ENCODE peak calls at places on chromosomes 3 and 15, in nine cellular contexts. E is CD4-positive, alpha-beta T cell; Q is occipital lobe; D is type B pancreatic cell; P is neural crest cell; L is H1; G is cardiac septum; W is EL; B is LoVo. Y is an unnamed sample.

GRCh38 chr3:99875925-99876781 is 58.5 kb downstream of the CMSS1 start:
- DNase-seq in E (peak; percentile 38), Q (peak; percentile 31), D (peak; percentile 86), P (peak; percentile 73), L (peak; percentile 88), G (peak; percentile 94), W (peak; percentile 83), B (no peak), Y (no peak)

GRCh38 chr15:67680645-67681044 is 138.1 kb downstream of the MAP2K5 start:
- DNase-seq in E (no peak), Q (no peak), D (no peak), P (no peak), L (no peak), G (no peak), W (peak; percentile 4), B (no peak), Y (no peak)

GRCh38 chr3:22269827-22270226 is 518.8 kb upstream of the ZNF385D start:
- DNase-seq in E (no peak), Q (no peak), D (no peak), P (no peak), L (no peak), G (no peak), W (peak; percentile 19), B (no peak), Y (no peak)

GRCh38 chr3:6779140-6779539 is 81.8 kb upstream of the GRM7 start:
- DNase-seq in E (no peak), Q (no peak), D (no peak), P (no peak), L (peak; percentile 47), G (no peak), W (no peak), B (no peak), Y (no peak)

GRCh38 chr15:94258246-94258645 is 26.9 kb downstream of the MCTP2 start:
- DNase-seq in E (no peak), Q (no peak), D (no peak), P (no peak), L (no peak), G (no peak), W (no peak), B (no peak), Y (no peak)

GRCh38 chr3:13600950-13601691 is 52.2 kb downstream of the FBLN2 start:
- DNase-seq in E (no peak), Q (no peak), D (no peak), P (no peak), L (no peak), G (no peak), W (peak; percentile 82), B (peak; percentile 36), Y (no peak)

GRCh38 chr3:137583256-137583655 is 180.9 kb upstream of the SOX14 start:
- DNase-seq in E (no peak), Q (no peak), D (no peak), P (no peak), L (no peak), G (no peak), W (no peak), B (no peak), Y (no peak)

GRCh38 chr3:147336543-147337278 is 69.6 kb downstream of the ZIC4 start:
- DNase-seq in E (no peak), Q (no peak), D (no peak), P (no peak), L (no peak), G (no peak), W (no peak), B (no peak), Y (no peak)

GRCh38 chr3:105598047-105598796 is 231.5 kb downstream of the ALCAM start:
- DNase-seq in E (no peak), Q (no peak), D (no peak), P (no peak), L (no peak), G (no peak), W (peak; percentile 98), B (peak; percentile 65), Y (no peak)

GRCh38 chr15:31235298-31236183 is 91.1 kb upstream of the KLF13 start:
- DNase-seq in E (no peak), Q (no peak), D (no peak), P (no peak), L (no peak), G (peak; percentile 88), W (no peak), B (no peak), Y (no peak)

GRCh38 chr3:112818289-112818688 is 28.4 kb downstream of the CD200R1L start:
- DNase-seq in E (no peak), Q (no peak), D (no peak), P (no peak), L (no peak), G (no peak), W (peak; percentile 12), B (no peak), Y (no peak)

GRCh38 chr15:65154720-65155119 is 21.1 kb upstream of the PDCD7 start:
- DNase-seq in E (no peak), Q (no peak), D (no peak), P (no peak), L (no peak), G (no peak), W (no peak), B (no peak), Y (no peak)

GRCh38 chr3:23055733-23056376 is 147.3 kb upstream of the UBE2E2 start:
- DNase-seq in E (no peak), Q (no peak), D (no peak), P (no peak), L (no peak), G (no peak), W (peak; percentile 78), B (no peak), Y (no peak)

GRCh38 chr3:151085889-151086483 is 522 bp downstream of the MED12L start:
- DNase-seq in E (no peak), Q (no peak), D (peak; percentile 77), P (peak; percentile 51), L (no peak), G (peak; percentile 78), W (peak; percentile 23), B (no peak), Y (no peak)

GRCh38 chr15:89406218-89406716 is 71.6 kb upstream of the POLG start:
- DNase-seq in E (no peak), Q (no peak), D (no peak), P (no peak), L (no peak), G (no peak), W (peak; percentile 29), B (no peak), Y (no peak)

GRCh38 chr15:66760968-66761722 is 59.1 kb downstream of the SMAD6 start:
- DNase-seq in E (no peak), Q (no peak), D (no peak), P (no peak), L (no peak), G (no peak), W (no peak), B (no peak), Y (no peak)

GRCh38 chr3:67819447-67819846 is 165.0 kb upstream of the SUCLG2 start:
- DNase-seq in E (no peak), Q (no peak), D (no peak), P (no peak), L (no peak), G (no peak), W (no peak), B (no peak), Y (no peak)

GRCh38 chr15:100113351-100114075 is 228.3 kb downstream of the ADAMTS17 start:
- DNase-seq in E (no peak), Q (no peak), D (no peak), P (no peak), L (no peak), G (peak; percentile 76), W (no peak), B (no peak), Y (no peak)

GRCh38 chr3:171620825-171621434 is 160.7 kb upstream of the TNIK start:
- DNase-seq in E (no peak), Q (no peak), D (no peak), P (no peak), L (no peak), G (no peak), W (peak; percentile 59), B (peak; percentile 59), Y (no peak)

GRCh38 chr3:50212502-50212901 is 7.4 kb downstream of the SLC38A3 start:
- DNase-seq in E (no peak), Q (no peak), D (no peak), P (no peak), L (no peak), G (no peak), W (no peak), B (no peak), Y (no peak)

GRCh38 chr3:178849220-178849910 is 222.2 kb downstream of the ZMAT3 start:
- DNase-seq in E (no peak), Q (no peak), D (no peak), P (no peak), L (no peak), G (no peak), W (no peak), B (no peak), Y (no peak)

GRCh38 chr3:56862352-56863062 is 60.8 kb upstream of the ARHGEF3 start:
- DNase-seq in E (no peak), Q (peak; percentile 18), D (no peak), P (no peak), L (no peak), G (no peak), W (peak; percentile 49), B (no peak), Y (no peak)

GRCh38 chr3:33482126-33482525 is 41.9 kb upstream of the UBP1 start:
- DNase-seq in E (no peak), Q (no peak), D (no peak), P (no peak), L (no peak), G (no peak), W (peak; percentile 10), B (no peak), Y (no peak)